ENCODE peak calls at places on chromosome 5, in eight cellular contexts. F, K, P, Y, M, S, E and V are unnamed samples.

GRCh38 chr5:158383485-158383884 is 524.5 kb upstream of the CLINT1 start:
- DNase-seq in E (no peak), S (no peak), F (no peak), P (no peak), K (no peak), M (no peak), Y (no peak), V (no peak)

GRCh38 chr5:54135042-54135441 is 175.3 kb downstream of the ARL15 start:
- DNase-seq in E (no peak), Y (no peak), M (no peak), P (no peak), K (no peak), S (peak; percentile 39), F (peak; percentile 43), V (no peak)

GRCh38 chr5:11602298-11602697 is 301.9 kb downstream of the CTNND2 start:
- DNase-seq in F (no peak), K (no peak), S (no peak), M (no peak), E (no peak), Y (no peak), P (no peak), V (no peak)

GRCh38 chr5:171469336-171469735 is 49.9 kb downstream of the FGF18 start:
- DNase-seq in K (no peak), S (no peak), E (no peak), P (no peak), F (no peak), Y (no peak), M (peak; percentile 48), V (no peak)

GRCh38 chr5:132226516-132227234 is 978 bp downstream of the P4HA2 start:
- DNase-seq in M (no peak), Y (peak; percentile 8), S (no peak), K (peak; percentile 35), E (peak; percentile 42), P (no peak), F (peak; percentile 44), V (no peak)

GRCh38 chr5:135391123-135391868 is 7.7 kb downstream of the MACROH2A1 start:
- DNase-seq in K (no peak), P (no peak), S (peak; percentile 93), E (no peak), F (peak; percentile 82), M (peak; percentile 26), Y (no peak), V (no peak)

GRCh38 chr5:124172389-124173003 is 573.9 kb downstream of the ZNF608 start:
- DNase-seq in M (no peak), P (no peak), F (no peak), K (no peak), S (no peak), Y (no peak), E (no peak), V (no peak)

GRCh38 chr5:126358525-126358924 is 64.7 kb upstream of the GRAMD2B start:
- DNase-seq in K (no peak), Y (no peak), M (no peak), E (no peak), S (peak; percentile 50), P (no peak), F (no peak), V (no peak)

GRCh38 chr5:57761513-57761912 is 278.9 kb upstream of the ACTBL2 start:
- DNase-seq in K (no peak), S (no peak), F (no peak), E (no peak), Y (no peak), M (no peak), P (no peak), V (no peak)

GRCh38 chr5:36881304-36881703 is 4.7 kb downstream of the NIPBL start:
- DNase-seq in E (no peak), K (no peak), S (no peak), P (no peak), F (no peak), M (no peak), Y (no peak), V (no peak)

GRCh38 chr5:36878421-36879088 is 2.0 kb downstream of the NIPBL start:
- DNase-seq in Y (no peak), K (peak; percentile 84), S (no peak), P (no peak), E (no peak), M (peak; percentile 92), F (peak; percentile 68), V (peak; percentile 16)

GRCh38 chr5:36880761-36881160 is 4.2 kb downstream of the NIPBL start:
- DNase-seq in E (no peak), F (peak; percentile 13), M (no peak), Y (no peak), P (no peak), K (no peak), S (no peak), V (peak; percentile 51)

GRCh38 chr5:36877667-36878420 is 1.3 kb downstream of the NIPBL start:
- DNase-seq in K (peak; percentile 31), P (no peak), S (peak; percentile 24), M (peak; percentile 16), Y (no peak), F (peak; percentile 21), E (no peak), V (peak; percentile 51)

GRCh38 chr5:36879274-36880033 is 2.9 kb downstream of the NIPBL start:
- DNase-seq in F (no peak), S (no peak), E (no peak), Y (no peak), K (no peak), M (no peak), P (no peak), V (no peak)
- H3K4me3 ChIP-seq in F (peak overlapping the region; percentile 89), S (peak overlapping the region; percentile 83), E (no peak overlapping the region), Y (peak overlapping the region; percentile 66), K (peak overlapping the region; percentile 86), M (peak overlapping the region; percentile 95), P (peak overlapping the region; percentile 86), V (peak overlapping the region; percentile 73)

GRCh38 chr5:143226872-143227271 is 176.6 kb downstream of the NR3C1 start:
- DNase-seq in P (no peak), S (no peak), E (no peak), F (no peak), K (no peak), Y (no peak), M (no peak), V (no peak)

GRCh38 chr5:143226361-143226760 is 177.1 kb downstream of the NR3C1 start:
- DNase-seq in P (no peak), Y (no peak), S (no peak), F (no peak), M (no peak), K (no peak), E (no peak), V (no peak)

GRCh38 chr5:143225511-143225910 is 178.0 kb downstream of the NR3C1 start:
- DNase-seq in M (no peak), P (no peak), F (no peak), E (no peak), Y (no peak), K (no peak), S (no peak), V (no peak)

GRCh38 chr5:143227301-143227700 is 176.2 kb downstream of the NR3C1 start:
- DNase-seq in E (no peak), F (no peak), M (no peak), K (no peak), Y (no peak), P (no peak), S (no peak), V (no peak)

GRCh38 chr5:143224672-143225071 is 178.8 kb downstream of the NR3C1 start:
- DNase-seq in K (no peak), Y (no peak), P (no peak), S (no peak), M (no peak), F (no peak), E (no peak), V (no peak)
- H3K27ac ChIP-seq in K (no peak overlapping the region), Y (no peak overlapping the region), P (no peak overlapping the region), S (no peak overlapping the region), M (no peak overlapping the region), F (no peak overlapping the region), E (no peak overlapping the region), V (no peak overlapping the region)

DNA sequence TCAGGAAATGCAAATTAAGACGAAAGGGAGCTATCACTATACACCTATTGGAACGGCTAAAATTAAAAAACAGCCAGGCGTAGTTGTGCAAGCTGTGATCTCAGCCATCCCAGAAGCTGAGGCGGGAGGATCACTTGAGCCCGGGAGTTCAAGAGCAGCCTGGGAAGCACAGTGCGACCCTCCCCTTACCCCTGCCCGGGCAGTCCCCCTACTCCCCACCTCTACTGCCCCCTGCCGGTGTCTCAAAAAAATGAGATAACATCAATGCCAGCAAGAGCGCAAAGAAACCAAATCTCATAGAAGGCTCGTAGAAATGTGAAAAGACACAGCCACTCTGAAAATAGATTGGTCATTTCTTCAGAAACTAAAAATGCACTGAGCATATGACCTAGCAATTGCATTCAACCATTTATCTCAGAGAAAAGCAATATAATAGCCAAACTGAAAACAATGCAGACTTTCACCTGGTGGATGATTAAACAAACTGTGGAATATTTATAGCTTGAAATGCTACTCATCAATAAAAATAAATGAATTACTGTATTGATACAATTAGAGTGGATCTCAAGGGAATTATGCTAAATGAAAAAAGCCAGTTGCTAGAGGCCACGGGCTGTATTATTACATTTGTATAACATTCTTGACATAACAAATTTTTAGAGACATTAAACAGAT is 20.6 kb downstream of the OR2V2 start:
- DNase-seq in M (peak; percentile 79), E (no peak), P (no peak), K (peak; percentile 94), S (no peak), F (no peak), Y (no peak), V (no peak)
- H3K27me3 ChIP-seq in M (peaks cover 98% of the 10 kb centered on the region), E (no peaks in the 10 kb centered on the region), P (peaks cover 16% of the 10 kb centered on the region), K (peaks cover 31% of the 10 kb centered on the region), S (no peaks in the 10 kb centered on the region), F (peaks cover 60% of the 10 kb centered on the region), Y (peaks cover 98% of the 10 kb centered on the region), V (peaks cover 7% of the 10 kb centered on the region)

GRCh38 chr5:114050087-114050486 is 311.8 kb upstream of the KCNN2 start:
- DNase-seq in E (no peak), K (no peak), Y (no peak), M (no peak), P (no peak), S (no peak), F (no peak), V (no peak)

GRCh38 chr5:114055318-114055788 is 306.5 kb upstream of the KCNN2 start:
- DNase-seq in Y (peak; percentile 17), P (peak; percentile 81), K (peak; percentile 88), M (peak; percentile 90), E (peak; percentile 82), S (peak; percentile 27), F (peak; percentile 58), V (no peak)

GRCh38 chr5:114053377-114053776 is 308.5 kb upstream of the KCNN2 start:
- DNase-seq in F (no peak), M (no peak), E (no peak), P (no peak), K (no peak), Y (no peak), S (no peak), V (no peak)

DNA sequence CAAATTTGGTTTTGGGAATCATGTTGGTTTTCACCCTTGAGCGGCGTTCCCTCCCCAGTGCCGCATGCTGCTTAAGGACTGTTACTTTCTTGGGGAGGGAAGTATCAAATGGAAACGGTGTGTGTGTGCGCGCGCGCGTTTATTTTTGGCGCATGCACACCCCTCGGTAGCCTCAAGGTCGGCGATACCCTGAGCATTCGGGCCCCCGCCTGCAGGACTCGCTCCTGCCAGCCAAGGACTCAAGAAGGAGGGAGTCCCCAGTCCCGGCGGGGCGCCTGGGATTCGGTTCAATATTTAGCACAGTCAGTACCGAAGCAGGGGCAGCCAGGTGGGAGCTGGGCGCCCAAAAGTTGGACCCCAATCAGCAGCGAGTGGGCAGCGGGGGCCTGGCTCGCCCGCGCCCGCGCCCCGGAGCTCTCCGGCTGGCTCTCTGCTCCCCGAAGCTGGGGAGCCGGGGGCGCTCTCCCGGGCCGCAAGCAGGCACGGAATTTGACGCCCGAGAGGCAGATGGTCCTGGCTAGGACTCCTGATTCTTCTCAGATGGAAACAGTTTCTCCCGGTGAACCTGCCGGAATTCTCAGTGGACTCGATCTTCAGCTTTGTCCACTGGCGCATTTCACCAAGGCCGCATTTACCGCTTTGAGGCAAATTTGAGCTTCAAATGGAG is 305.9 kb upstream of the KCNN2 start:
- DNase-seq in Y (no peak), F (peak; percentile 1), P (peak; percentile 57), E (peak; percentile 47), M (peak; percentile 56), S (no peak), K (peak; percentile 67), V (no peak)
- H3K4me3 ChIP-seq in Y (peak overlapping the region; percentile 19), F (peak overlapping the region; percentile 41), P (peak overlapping the region; percentile 80), E (peak overlapping the region; percentile 24), M (peak overlapping the region; percentile 48), S (peak overlapping the region; percentile 29), K (peak overlapping the region; percentile 86), V (no peak overlapping the region)